ENCODE peak calls at places on chromosomes 13 and 19, in eight cellular contexts. L, I, C, B, D, M, Q and X are unnamed samples.

GRCh38 chr13:30158774-30159445 is 148.4 kb downstream of the KATNAL1 start:
- DNase-seq in L (no peak), I (peak; percentile 82), C (peak; percentile 71), B (peak; percentile 43), D (no peak), M (no peak), Q (no peak), X (peak; percentile 49)

GRCh38 chr13:113835461-113836274 is 28.2 kb downstream of the GAS6 start:
- DNase-seq in L (no peak), I (no peak), C (peak; percentile 79), B (no peak), D (no peak), M (no peak), Q (no peak), X (peak; percentile 44)

GRCh38 chr13:113511361-113511760 is 20.9 kb upstream of the DCUN1D2 start:
- DNase-seq in L (no peak), I (no peak), C (no peak), B (no peak), D (no peak), M (no peak), Q (no peak), X (no peak)

GRCh38 chr19:54439174-54439851 is 9.7 kb upstream of the LENG8 start:
- DNase-seq in L (peak; percentile 64), I (no peak), C (no peak), B (peak; percentile 43), D (no peak), M (peak; percentile 16), Q (no peak), X (peak; percentile 55)

GRCh38 chr13:112103260-112103843 is 36.4 kb downstream of the SOX1 start:
- DNase-seq in L (no peak), I (no peak), C (no peak), B (no peak), D (no peak), M (no peak), Q (no peak), X (no peak)

GRCh38 chr13:92913840-92914239 is 312.8 kb upstream of the GPC6 start:
- DNase-seq in L (no peak), I (no peak), C (no peak), B (no peak), D (no peak), M (no peak), Q (no peak), X (no peak)

GRCh38 chr13:112719016-112719415 is 29.2 kb downstream of the ATP11A start:
- DNase-seq in L (no peak), I (no peak), C (peak; percentile 61), B (no peak), D (no peak), M (no peak), Q (no peak), X (no peak)

GRCh38 chr13:40966298-40966697 is 52.8 kb downstream of the ELF1 start:
- DNase-seq in L (peak; percentile 62), I (no peak), C (no peak), B (no peak), D (no peak), M (no peak), Q (no peak), X (no peak)

GRCh38 chr19:51751655-51752054 is at the start of gene FPR1:
- DNase-seq in L (peak; percentile 55), I (peak; percentile 89), C (no peak), B (no peak), D (no peak), M (no peak), Q (no peak), X (peak; percentile 29)

GRCh38 chr13:111213964-111214726 is 99.0 kb downstream of the ARHGEF7 start:
- DNase-seq in L (peak; percentile 60), I (no peak), C (no peak), B (no peak), D (no peak), M (no peak), Q (no peak), X (no peak)

GRCh38 chr13:51243832-51244231 is 21.6 kb downstream of the FAM124A start:
- DNase-seq in L (no peak), I (no peak), C (no peak), B (no peak), D (no peak), M (no peak), Q (no peak), X (no peak)

GRCh38 chr13:112247471-112248405 is 128.4 kb upstream of the SPACA7 start:
- DNase-seq in L (no peak), I (no peak), C (no peak), B (no peak), D (no peak), M (no peak), Q (no peak), X (no peak)

GRCh38 chr13:77207943-77208342 is 119.0 kb downstream of the MYCBP2 start:
- DNase-seq in L (peak; percentile 11), I (peak; percentile 53), C (peak; percentile 96), B (no peak), D (no peak), M (no peak), Q (no peak), X (peak; percentile 36)

GRCh38 chr19:2446390-2446789 is 10.4 kb downstream of the LMNB2 start:
- DNase-seq in L (peak; percentile 85), I (no peak), C (no peak), B (peak; percentile 51), D (no peak), M (no peak), Q (no peak), X (no peak)

GRCh38 chr19:47284324-47284899 is 9.7 kb downstream of the INAFM1 start:
- DNase-seq in L (peak; percentile 80), I (peak; percentile 46), C (peak; percentile 68), B (peak; percentile 77), D (no peak), M (peak; percentile 36), Q (peak; percentile 50), X (peak; percentile 81)

GRCh38 chr13:95536629-95537241 is 15.8 kb upstream of the CLDN10 start:
- DNase-seq in L (peak; percentile 47), I (no peak), C (peak; percentile 39), B (no peak), D (no peak), M (no peak), Q (no peak), X (peak; percentile 63)

GRCh38 chr13:23506071-23506820 is 64.0 kb upstream of the TNFRSF19 start:
- DNase-seq in L (no peak), I (peak; percentile 41), C (peak; percentile 39), B (no peak), D (no peak), M (no peak), Q (no peak), X (peak; percentile 27)

GRCh38 chr13:29563941-29564340 is 31.5 kb downstream of the SLC7A1 start:
- DNase-seq in L (no peak), I (no peak), C (no peak), B (no peak), D (no peak), M (no peak), Q (no peak), X (no peak)

GRCh38 chr13:64925727-64926126 is 2304.4 kb downstream of the PCDH9 start:
- DNase-seq in L (no peak), I (no peak), C (no peak), B (no peak), D (no peak), M (no peak), Q (no peak), X (no peak)

GRCh38 chr13:26247011-26247410 is 6.9 kb upstream of the CDK8 start:
- DNase-seq in L (no peak), I (no peak), C (no peak), B (no peak), D (no peak), M (no peak), Q (no peak), X (no peak)

GRCh38 chr13:113053376-113053775 is 52.2 kb upstream of the F7 start:
- DNase-seq in L (no peak), I (no peak), C (no peak), B (no peak), D (no peak), M (no peak), Q (no peak), X (no peak)

GRCh38 chr13:25652764-25653163 is 281.0 kb downstream of the ATP8A2 start:
- DNase-seq in L (no peak), I (no peak), C (no peak), B (no peak), D (no peak), M (no peak), Q (no peak), X (no peak)

GRCh38 chr19:6801397-6802086 is 29.0 kb downstream of the VAV1 start:
- DNase-seq in L (peak; percentile 97), I (peak; percentile 84), C (no peak), B (peak; percentile 90), D (peak; percentile 63), M (peak; percentile 71), Q (peak; percentile 62), X (peak; percentile 26)